ENCODE peak calls at places on chromosomes 12 and 14, in five cellular contexts. One of them, this sample, is unnamed. For H3K36me3, the result is how much of the 10 kb centered on the place peaks cover.

GRCh38 chr14:56996721-56997399 is 186.6 kb upstream of the OTX2 start:
- DNase-seq in stomach: no peak
- DNase-seq in mesendoderm: no peak
- DNase-seq in ovary: no peak
- DNase-seq in breast epithelium: no peak
- DNase-seq in this sample: no peak

GRCh38 chr14:99201351-99202073 is 70.5 kb downstream of the BCL11B start:
- DNase-seq in stomach: no peak
- DNase-seq in mesendoderm: peak
- DNase-seq in ovary: no peak
- DNase-seq in breast epithelium: no peak
- DNase-seq in this sample: no peak

GRCh38 chr14:50816419-50817047 is 14.4 kb downstream of the NIN start:
- DNase-seq in stomach: no peak
- DNase-seq in mesendoderm: no peak
- DNase-seq in ovary: peak
- DNase-seq in breast epithelium: no peak
- DNase-seq in this sample: no peak

GRCh38 chr14:42222924-42223471 is 616.3 kb downstream of the LRFN5 start:
- DNase-seq in stomach: no peak
- DNase-seq in mesendoderm: no peak
- DNase-seq in ovary: no peak
- DNase-seq in breast epithelium: no peak
- DNase-seq in this sample: no peak

GRCh38 chr14:77804592-77804991 is 4.7 kb downstream of the ADCK1 start:
- DNase-seq in stomach: no peak
- DNase-seq in mesendoderm: peak
- DNase-seq in ovary: no peak
- DNase-seq in breast epithelium: no peak
- DNase-seq in this sample: no peak

GRCh38 chr14:76376409-76376877 is 506 bp downstream of the ESRRB start:
- DNase-seq in stomach: no peak
- DNase-seq in mesendoderm: peak
- DNase-seq in ovary: no peak
- DNase-seq in breast epithelium: no peak
- DNase-seq in this sample: no peak

GRCh38 chr12:78185651-78186050 is 355.0 kb downstream of the NAV3 start:
- DNase-seq in stomach: no peak
- DNase-seq in mesendoderm: no peak
- DNase-seq in ovary: no peak
- DNase-seq in breast epithelium: no peak
- DNase-seq in this sample: no peak

GRCh38 chr14:84247693-84248092 is 1282.3 kb upstream of the FLRT2 start:
- DNase-seq in stomach: no peak
- DNase-seq in mesendoderm: no peak
- DNase-seq in ovary: no peak
- DNase-seq in breast epithelium: no peak
- DNase-seq in this sample: no peak

GRCh38 chr12:93197067-93197593 is 180.6 kb upstream of the NUDT4 start:
- DNase-seq in stomach: no peak
- DNase-seq in mesendoderm: no peak
- DNase-seq in ovary: no peak
- DNase-seq in breast epithelium: no peak
- DNase-seq in this sample: no peak

GRCh38 chr14:83607682-83608081 is 1922.3 kb upstream of the FLRT2 start:
- DNase-seq in stomach: no peak
- DNase-seq in mesendoderm: no peak
- DNase-seq in ovary: no peak
- DNase-seq in breast epithelium: no peak
- DNase-seq in this sample: no peak

GRCh38 chr12:94718114-94718513 is 67.8 kb upstream of the TMCC3 start:
- DNase-seq in stomach: no peak
- DNase-seq in mesendoderm: peak
- DNase-seq in ovary: no peak
- DNase-seq in breast epithelium: no peak
- DNase-seq in this sample: no peak

GRCh38 chr12:65004270-65004669 is 116.8 kb downstream of the WIF1 start:
- DNase-seq in stomach: no peak
- DNase-seq in mesendoderm: no peak
- DNase-seq in ovary: no peak
- DNase-seq in breast epithelium: no peak
- DNase-seq in this sample: no peak

GRCh38 chr12:75848533-75848932 is 183.0 kb downstream of the PHLDA1 start:
- DNase-seq in stomach: no peak
- DNase-seq in mesendoderm: no peak
- DNase-seq in ovary: no peak
- DNase-seq in breast epithelium: no peak
- DNase-seq in this sample: peak

GRCh38 chr12:45989277-45989856 is 1.0 kb downstream of the SCAF11 start:
- DNase-seq in stomach: peak
- DNase-seq in mesendoderm: no peak
- DNase-seq in ovary: no peak
- DNase-seq in breast epithelium: no peak
- DNase-seq in this sample: no peak

GRCh38 chr12:107731376-107731775 is 29.6 kb downstream of the PRDM4 start:
- DNase-seq in stomach: no peak
- DNase-seq in mesendoderm: no peak
- DNase-seq in ovary: no peak
- DNase-seq in breast epithelium: no peak
- DNase-seq in this sample: no peak

GRCh38 chr12:22313276-22313995 is 21.1 kb downstream of the ST8SIA1 start:
- DNase-seq in stomach: no peak
- DNase-seq in mesendoderm: no peak
- DNase-seq in ovary: no peak
- DNase-seq in breast epithelium: no peak
- DNase-seq in this sample: no peak

GRCh38 chr14:54877703-54878021 is 25.0 kb downstream of the GCH1 start:
- DNase-seq in stomach: no peak
- DNase-seq in mesendoderm: peak
- DNase-seq in ovary: no peak
- DNase-seq in breast epithelium: no peak
- DNase-seq in this sample: no peak

GRCh38 chr12:112463478-112463877 is 44.7 kb downstream of the PTPN11 start:
- DNase-seq in stomach: no peak
- DNase-seq in mesendoderm: no peak
- DNase-seq in ovary: no peak
- DNase-seq in breast epithelium: no peak
- DNase-seq in this sample: no peak

GRCh38 chr14:92976268-92976667 is 53.3 kb downstream of the CHGA start:
- DNase-seq in stomach: no peak
- DNase-seq in mesendoderm: no peak
- DNase-seq in ovary: no peak
- DNase-seq in breast epithelium: no peak
- DNase-seq in this sample: no peak

GRCh38 chr14:88493392-88494185 is 61.2 kb downstream of the PTPN21 start:
- DNase-seq in stomach: no peak
- DNase-seq in mesendoderm: no peak
- DNase-seq in ovary: no peak
- DNase-seq in breast epithelium: no peak
- DNase-seq in this sample: no peak

GRCh38 chr14:88492272-88493089 is 62.3 kb downstream of the PTPN21 start:
- DNase-seq in stomach: peak
- DNase-seq in mesendoderm: peak
- DNase-seq in ovary: peak
- DNase-seq in breast epithelium: no peak
- DNase-seq in this sample: peak

GRCh38 chr14:88490168-88490567 is 64.6 kb downstream of the PTPN21 start:
- DNase-seq in stomach: no peak
- DNase-seq in mesendoderm: peak
- DNase-seq in ovary: no peak
- DNase-seq in breast epithelium: no peak
- DNase-seq in this sample: no peak

GRCh38 chr14:88488897-88489296 is 65.9 kb downstream of the PTPN21 start:
- DNase-seq in stomach: no peak
- DNase-seq in mesendoderm: no peak
- DNase-seq in ovary: no peak
- DNase-seq in breast epithelium: no peak
- DNase-seq in this sample: no peak

DNA sequence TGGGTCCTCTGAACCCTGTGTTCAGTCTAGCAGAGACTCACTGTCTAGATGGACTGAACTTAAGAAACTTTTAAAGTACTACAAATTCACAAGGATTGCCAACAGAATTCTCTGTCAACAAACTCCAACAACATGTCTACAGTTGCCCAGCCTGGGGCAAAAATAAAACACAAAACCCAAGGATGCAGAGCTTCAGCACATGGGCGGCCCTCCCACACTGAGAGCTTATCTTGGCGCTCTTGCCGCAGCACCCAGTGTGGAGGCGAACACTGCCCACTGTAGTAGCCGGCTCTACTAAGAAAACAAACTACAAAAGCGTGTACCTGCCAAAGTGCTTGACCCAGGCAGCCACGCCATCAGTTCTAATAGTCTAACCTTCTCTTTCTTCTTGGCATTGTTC is 66.7 kb downstream of the PTPN21 start:
- DNase-seq in stomach: peak
- DNase-seq in mesendoderm: no peak
- DNase-seq in ovary: no peak
- DNase-seq in breast epithelium: no peak
- DNase-seq in this sample: no peak
- H3K36me3 ChIP-seq in stomach: under half
- H3K36me3 ChIP-seq in mesendoderm: under half
- H3K36me3 ChIP-seq in ovary: under half
- H3K36me3 ChIP-seq in breast epithelium: under half
- H3K36me3 ChIP-seq in this sample: half or more

GRCh38 chr12:50087995-50088394 is 2.9 kb downstream of the SMARCD1 start:
- DNase-seq in stomach: no peak
- DNase-seq in mesendoderm: no peak
- DNase-seq in ovary: no peak
- DNase-seq in breast epithelium: no peak
- DNase-seq in this sample: no peak

GRCh38 chr12:50085615-50085928 is 430 bp downstream of the SMARCD1 start:
- DNase-seq in stomach: no peak
- DNase-seq in mesendoderm: no peak
- DNase-seq in ovary: no peak
- DNase-seq in breast epithelium: no peak
- DNase-seq in this sample: no peak

GRCh38 chr12:50088577-50089335 is 3.6 kb downstream of the SMARCD1 start:
- DNase-seq in stomach: peak
- DNase-seq in mesendoderm: peak
- DNase-seq in ovary: peak
- DNase-seq in breast epithelium: no peak
- DNase-seq in this sample: no peak

GRCh38 chr12:50086148-50086547 is 1.0 kb downstream of the SMARCD1 start:
- DNase-seq in stomach: no peak
- DNase-seq in mesendoderm: peak
- DNase-seq in ovary: no peak
- DNase-seq in breast epithelium: no peak
- DNase-seq in this sample: no peak

DNA sequence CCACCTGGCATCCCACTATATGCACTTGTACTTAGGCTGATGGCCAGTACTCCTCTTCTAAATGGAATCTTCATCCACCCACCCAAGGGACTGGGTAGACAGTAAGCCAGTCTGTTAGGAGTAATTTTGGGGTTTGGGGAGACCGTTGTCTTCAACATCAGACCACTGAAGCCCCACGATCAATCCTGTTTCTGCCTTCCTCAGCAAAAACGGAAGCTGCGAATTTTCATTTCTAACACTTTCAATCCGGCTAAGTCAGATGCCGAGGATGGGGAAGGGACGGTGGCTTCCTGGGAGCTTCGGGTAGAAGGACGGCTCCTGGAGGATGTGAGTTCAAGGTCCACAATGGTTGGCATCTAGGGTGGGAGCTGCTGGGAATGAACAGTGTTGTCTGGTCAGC is 2.0 kb downstream of the SMARCD1 start:
- DNase-seq in stomach: no peak
- DNase-seq in mesendoderm: no peak
- DNase-seq in ovary: no peak
- DNase-seq in breast epithelium: no peak
- DNase-seq in this sample: no peak
- H3K27ac ChIP-seq in stomach: no peak
- H3K27ac ChIP-seq in mesendoderm: no peak
- H3K27ac ChIP-seq in ovary: no peak
- H3K27ac ChIP-seq in breast epithelium: peak
- H3K27ac ChIP-seq in this sample: no peak

DNA sequence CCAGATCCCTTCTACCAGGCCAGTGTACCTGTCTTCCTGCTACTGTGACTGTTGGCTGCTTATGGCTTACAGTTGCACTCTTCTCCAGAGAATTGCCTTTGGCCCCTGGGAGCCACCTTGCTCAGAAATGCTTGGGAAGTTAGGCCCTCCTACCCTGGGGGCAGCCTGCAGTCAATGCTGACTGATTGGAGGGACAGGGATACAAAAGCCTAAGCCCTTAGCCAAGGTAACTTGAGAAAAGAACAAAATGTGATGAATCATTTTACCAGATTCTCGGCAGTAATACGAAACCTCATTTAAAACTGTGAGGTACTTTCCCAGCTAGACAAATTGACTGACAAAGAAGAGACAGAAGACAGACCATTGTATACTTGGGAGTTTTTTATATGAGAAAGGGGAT is 47.3 kb downstream of the PTCSC3 start:
- DNase-seq in stomach: no peak
- DNase-seq in mesendoderm: peak
- DNase-seq in ovary: no peak
- DNase-seq in breast epithelium: no peak
- DNase-seq in this sample: no peak
- H3K4me3 ChIP-seq in stomach: no peak
- H3K4me3 ChIP-seq in mesendoderm: no peak
- H3K4me3 ChIP-seq in ovary: no peak
- H3K4me3 ChIP-seq in breast epithelium: no peak
- H3K4me3 ChIP-seq in this sample: no peak

DNA sequence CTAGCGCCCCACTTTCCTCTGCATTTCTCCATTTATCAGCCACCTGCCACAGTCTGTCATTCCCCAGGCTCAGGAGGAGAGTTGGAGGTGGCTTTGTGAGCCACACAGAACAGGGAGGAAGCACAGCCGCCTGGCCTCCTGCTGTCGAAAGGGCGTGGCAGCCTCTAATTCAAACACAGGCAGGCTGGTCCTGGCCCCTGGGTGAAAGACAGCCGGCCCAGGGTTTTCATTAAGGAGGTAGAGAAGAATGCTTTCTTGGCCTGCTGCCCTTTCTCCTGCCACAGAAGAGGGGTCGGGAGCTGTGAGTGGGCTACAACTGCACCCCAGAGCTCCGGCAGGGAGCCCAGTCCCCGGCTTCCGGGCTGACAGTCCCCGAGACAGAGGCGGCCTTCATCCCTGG is 108.6 kb upstream of the FZD10 start:
- DNase-seq in stomach: no peak
- DNase-seq in mesendoderm: peak
- DNase-seq in ovary: no peak
- DNase-seq in breast epithelium: no peak
- DNase-seq in this sample: no peak
- H3K36me3 ChIP-seq in stomach: under half
- H3K36me3 ChIP-seq in mesendoderm: under half
- H3K36me3 ChIP-seq in ovary: under half
- H3K36me3 ChIP-seq in breast epithelium: under half
- H3K36me3 ChIP-seq in this sample: under half

GRCh38 chr12:14773685-14774073 is 29.6 kb downstream of the WBP11 start:
- DNase-seq in stomach: no peak
- DNase-seq in mesendoderm: no peak
- DNase-seq in ovary: no peak
- DNase-seq in breast epithelium: no peak
- DNase-seq in this sample: no peak
- H3K27ac ChIP-seq in stomach: peak
- H3K27ac ChIP-seq in mesendoderm: no peak
- H3K27ac ChIP-seq in ovary: no peak
- H3K27ac ChIP-seq in breast epithelium: peak
- H3K27ac ChIP-seq in this sample: no peak